ENCODE peak calls at places on chromosomes 3 and 15, in eight cellular contexts. One of them, this sample, is unnamed.

GRCh38 chr3:65907232-65908130 is 131.2 kb downstream of the MAGI1 start:
- DNase-seq in globus pallidus: no peak
- DNase-seq in upper lobe of right lung: no peak
- DNase-seq in AG09309: no peak
- DNase-seq in T-cell: no peak
- DNase-seq in Kasumi-1: no peak
- DNase-seq in GM10248: no peak
- DNase-seq in activated naive CD8-positive, alpha-beta T cell treated with anti-CD3 and anti-CD28 coated beads for 36 hours: no peak
- DNase-seq in this sample: no peak

GRCh38 chr3:113783980-113784379 is 37.1 kb downstream of the ATP6V1A start:
- DNase-seq in activated naive CD8-positive, alpha-beta T cell treated with anti-CD3 and anti-CD28 coated beads for 36 hours: no peak
- DNase-seq in AG09309: no peak
- DNase-seq in globus pallidus: no peak
- DNase-seq in GM10248: no peak
- DNase-seq in upper lobe of right lung: no peak
- DNase-seq in T-cell: no peak
- DNase-seq in Kasumi-1: peak; percentile 43
- DNase-seq in this sample: no peak

GRCh38 chr15:89662893-89663673 is 7.8 kb upstream of the KIF7 start:
- DNase-seq in GM10248: no peak
- DNase-seq in AG09309: peak; percentile 69
- DNase-seq in globus pallidus: no peak
- DNase-seq in Kasumi-1: no peak
- DNase-seq in T-cell: no peak
- DNase-seq in upper lobe of right lung: no peak
- DNase-seq in activated naive CD8-positive, alpha-beta T cell treated with anti-CD3 and anti-CD28 coated beads for 36 hours: no peak
- DNase-seq in this sample: no peak

GRCh38 chr3:134189848-134190247 is 60.8 kb downstream of the RYK start:
- DNase-seq in Kasumi-1: no peak
- DNase-seq in globus pallidus: no peak
- DNase-seq in upper lobe of right lung: no peak
- DNase-seq in AG09309: no peak
- DNase-seq in GM10248: no peak
- DNase-seq in activated naive CD8-positive, alpha-beta T cell treated with anti-CD3 and anti-CD28 coated beads for 36 hours: no peak
- DNase-seq in T-cell: no peak
- DNase-seq in this sample: no peak

GRCh38 chr3:195815169-195815771 is 3.5 kb upstream of the MUC4 start:
- DNase-seq in T-cell: no peak
- DNase-seq in GM10248: no peak
- DNase-seq in upper lobe of right lung: peak; percentile 59
- DNase-seq in AG09309: no peak
- DNase-seq in activated naive CD8-positive, alpha-beta T cell treated with anti-CD3 and anti-CD28 coated beads for 36 hours: no peak
- DNase-seq in Kasumi-1: no peak
- DNase-seq in globus pallidus: no peak
- DNase-seq in this sample: no peak

GRCh38 chr3:18556503-18556902 is 131.4 kb upstream of the SATB1 start:
- DNase-seq in Kasumi-1: peak; percentile 13
- DNase-seq in T-cell: peak; percentile 33
- DNase-seq in activated naive CD8-positive, alpha-beta T cell treated with anti-CD3 and anti-CD28 coated beads for 36 hours: peak; percentile 75
- DNase-seq in upper lobe of right lung: no peak
- DNase-seq in AG09309: peak; percentile 10
- DNase-seq in GM10248: no peak
- DNase-seq in globus pallidus: no peak
- DNase-seq in this sample: no peak

GRCh38 chr3:57596495-57597239 is 477 bp downstream of the ARF4 start:
- DNase-seq in GM10248: peak; percentile 27
- DNase-seq in activated naive CD8-positive, alpha-beta T cell treated with anti-CD3 and anti-CD28 coated beads for 36 hours: peak; percentile 64
- DNase-seq in T-cell: peak; percentile 42
- DNase-seq in globus pallidus: peak; percentile 62
- DNase-seq in upper lobe of right lung: peak; percentile 92
- DNase-seq in Kasumi-1: peak; percentile 86
- DNase-seq in AG09309: peak; percentile 89
- DNase-seq in this sample: peak; percentile 68

GRCh38 chr15:83365370-83365938 is 81.0 kb upstream of the BNC1 start:
- DNase-seq in globus pallidus: peak; percentile 83
- DNase-seq in AG09309: peak; percentile 77
- DNase-seq in activated naive CD8-positive, alpha-beta T cell treated with anti-CD3 and anti-CD28 coated beads for 36 hours: peak; percentile 16
- DNase-seq in GM10248: no peak
- DNase-seq in T-cell: no peak
- DNase-seq in upper lobe of right lung: peak; percentile 84
- DNase-seq in Kasumi-1: peak; percentile 47
- DNase-seq in this sample: no peak

GRCh38 chr3:194300936-194301335 is 50.2 kb downstream of the CPN2 start:
- DNase-seq in activated naive CD8-positive, alpha-beta T cell treated with anti-CD3 and anti-CD28 coated beads for 36 hours: no peak
- DNase-seq in upper lobe of right lung: peak; percentile 4
- DNase-seq in AG09309: no peak
- DNase-seq in Kasumi-1: no peak
- DNase-seq in GM10248: no peak
- DNase-seq in globus pallidus: no peak
- DNase-seq in T-cell: no peak
- DNase-seq in this sample: no peak

GRCh38 chr3:5013021-5013906 is 34.0 kb downstream of the BHLHE40 start:
- DNase-seq in T-cell: no peak
- DNase-seq in activated naive CD8-positive, alpha-beta T cell treated with anti-CD3 and anti-CD28 coated beads for 36 hours: no peak
- DNase-seq in globus pallidus: no peak
- DNase-seq in upper lobe of right lung: peak; percentile 51
- DNase-seq in GM10248: no peak
- DNase-seq in Kasumi-1: no peak
- DNase-seq in AG09309: no peak
- DNase-seq in this sample: no peak

This sample was measured in anterior cingulate cortex.